ENCODE peak calls at places on chromosome 18, in four cellular contexts. Y, L, R and G are unnamed samples.

GRCh38 chr18:24538421-24539264 is 78.2 kb downstream of the HRH4 start:
- DNase-seq in Y (no peak), L (no peak), R (no peak), G (no peak)

GRCh38 chr18:75775121-75775520 is 347.6 kb upstream of the SMIM21 start:
- DNase-seq in Y (no peak), L (no peak), R (no peak), G (no peak)

GRCh38 chr18:44325903-44326650 is 354.6 kb upstream of the SETBP1 start:
- DNase-seq in Y (no peak), L (no peak), R (peak; percentile 61), G (peak; percentile 53)

GRCh38 chr18:27073404-27073830 is 111.7 kb downstream of the CHST9 start:
- DNase-seq in Y (no peak), L (no peak), R (no peak), G (no peak)

GRCh38 chr18:5982332-5982731 is 87.0 kb upstream of the TMEM200C start:
- DNase-seq in Y (no peak), L (no peak), R (no peak), G (no peak)

GRCh38 chr18:11987527-11987926 is 6.2 kb downstream of the IMPA2 start:
- DNase-seq in Y (no peak), L (no peak), R (peak; percentile 48), G (no peak)

GRCh38 chr18:49342690-49343089 is 117.8 kb downstream of the DYM start:
- DNase-seq in Y (no peak), L (no peak), R (peak; percentile 26), G (no peak)

GRCh38 chr18:77108001-77108692 is 24.4 kb downstream of the MBP start:
- DNase-seq in Y (no peak), L (peak; percentile 79), R (peak; percentile 92), G (no peak)

GRCh38 chr18:47184419-47185050 is 8.4 kb upstream of the IER3IP1 start:
- DNase-seq in Y (no peak), L (peak; percentile 13), R (peak; percentile 51), G (no peak)

GRCh38 chr18:8893628-8894231 is 188.4 kb downstream of the MTCL1 start:
- DNase-seq in Y (no peak), L (no peak), R (no peak), G (no peak)

GRCh38 chr18:71597219-71597618 is 946.9 kb downstream of the CBLN2 start:
- DNase-seq in Y (no peak), L (no peak), R (no peak), G (no peak)

GRCh38 chr18:25467226-25468065 is 115.5 kb upstream of the ZNF521 start:
- DNase-seq in Y (no peak), L (no peak), R (peak; percentile 43), G (no peak)

GRCh38 chr18:79404567-79404910 is 8.8 kb downstream of the NFATC1 start:
- DNase-seq in Y (no peak), L (no peak), R (no peak), G (peak; percentile 37)

GRCh38 chr18:47756364-47757016 is 174.0 kb downstream of the SMAD2 start:
- DNase-seq in Y (no peak), L (no peak), R (peak; percentile 33), G (peak; percentile 7)

GRCh38 chr18:48600746-48601090 is 61.9 kb downstream of the CTIF start:
- DNase-seq in Y (no peak), L (no peak), R (peak; percentile 49), G (no peak)

GRCh38 chr18:74456017-74456408 is 1.1 kb downstream of the DIPK1C start:
- DNase-seq in Y (no peak), L (no peak), R (no peak), G (no peak)

GRCh38 chr18:5284808-5285207 is 10.7 kb downstream of the ZBTB14 start:
- DNase-seq in Y (no peak), L (no peak), R (peak; percentile 18), G (no peak)

GRCh38 chr18:29123706-29124530 is 947.0 kb upstream of the CDH2 start:
- DNase-seq in Y (no peak), L (no peak), R (no peak), G (no peak)

GRCh38 chr18:27062802-27063201 is 122.3 kb downstream of the CHST9 start:
- DNase-seq in Y (no peak), L (no peak), R (no peak), G (peak; percentile 37)

GRCh38 chr18:45275367-45276113 is 339.7 kb upstream of the SLC14A2 start:
- DNase-seq in Y (no peak), L (peak; percentile 10), R (peak; percentile 45), G (peak; percentile 12)

GRCh38 chr18:64275593-64276309 is 126.9 kb upstream of the LINC00305 start:
- DNase-seq in Y (no peak), L (no peak), R (no peak), G (no peak)

GRCh38 chr18:47689386-47689785 is 241.1 kb downstream of the SMAD2 start:
- DNase-seq in Y (no peak), L (no peak), R (no peak), G (no peak)

GRCh38 chr18:47531759-47532158 is 280.3 kb upstream of the SKOR2 start:
- DNase-seq in Y (no peak), L (no peak), R (no peak), G (no peak)

GRCh38 chr18:63236417-63236816 is 83.2 kb downstream of the BCL2 start:
- DNase-seq in Y (no peak), L (no peak), R (no peak), G (no peak)

GRCh38 chr18:2147866-2148265 is 423.4 kb downstream of the METTL4 start:
- DNase-seq in Y (no peak), L (no peak), R (no peak), G (no peak)

GRCh38 chr18:74497308-74497640 is 1.1 kb downstream of the CNDP2 start:
- DNase-seq in Y (no peak), L (no peak), R (no peak), G (no peak)

GRCh38 chr18:58998421-58999203 is 133.9 kb downstream of the ZNF532 start:
- DNase-seq in Y (no peak), L (peak; percentile 79), R (peak; percentile 70), G (no peak)

GRCh38 chr18:23307567-23308295 is 145.4 kb upstream of the RIOK3 start:
- DNase-seq in Y (no peak), L (peak; percentile 81), R (peak; percentile 58), G (no peak)

GRCh38 chr18:78123926-78124797 is 855.5 kb upstream of the SALL3 start:
- DNase-seq in Y (no peak), L (no peak), R (no peak), G (no peak)

GRCh38 chr18:63255435-63255834 is 64.1 kb downstream of the BCL2 start:
- DNase-seq in Y (no peak), L (no peak), R (no peak), G (no peak)

GRCh38 chr18:46401486-46402115 is 255.4 kb downstream of the LOXHD1 start:
- DNase-seq in Y (no peak), L (no peak), R (no peak), G (no peak)

GRCh38 chr18:78659748-78660147 is 319.9 kb upstream of the SALL3 start:
- DNase-seq in Y (no peak), L (no peak), R (no peak), G (no peak)

GRCh38 chr18:49177812-49178211 is 227.0 kb upstream of the SMAD7 start:
- DNase-seq in Y (no peak), L (peak; percentile 76), R (peak; percentile 86), G (no peak)